ENCODE peak calls at places on chromosomes 7 and 10, in four cellular contexts. H, R, Q and S are unnamed samples.

GRCh38 chr10:90589825-90590224 is 268.0 kb downstream of the HTR7 start:
- DNase-seq in H (no peak), R (no peak), Q (no peak), S (no peak)

GRCh38 chr10:132465193-132465888 is 68.3 kb downstream of the PWWP2B start:
- DNase-seq in H (peak), R (peak), Q (no peak), S (no peak)

GRCh38 chr7:44145969-44146897 is 5.1 kb upstream of the MYL7 start:
- DNase-seq in Q (no peak), H (peak), R (peak), S (no peak)

GRCh38 chr10:78925800-78926319 is 142.9 kb upstream of the ZMIZ1 start:
- DNase-seq in Q (no peak), H (no peak), R (peak), S (no peak)

GRCh38 chr10:111998728-111999127 is 184.8 kb downstream of the GPAM start:
- DNase-seq in R (no peak), H (no peak), Q (no peak), S (no peak)

GRCh38 chr7:151801782-151802468 is 75.0 kb downstream of the PRKAG2 start:
- DNase-seq in Q (no peak), R (no peak), H (no peak), S (peak)

GRCh38 chr10:11162828-11163599 is 145.3 kb downstream of the CELF2 start:
- DNase-seq in H (no peak), Q (peak), R (no peak), S (no peak)

GRCh38 chr10:99276848-99277486 is 41.3 kb upstream of the HPSE2 start:
- DNase-seq in Q (no peak), R (peak), H (no peak), S (peak)

GRCh38 chr7:79282882-79283602 is 170.4 kb downstream of the MAGI2 start:
- DNase-seq in R (no peak), H (no peak), Q (no peak), S (peak)

GRCh38 chr7:40009301-40009700 is 59.2 kb downstream of the CDK13 start:
- DNase-seq in Q (no peak), R (no peak), H (no peak), S (no peak)

GRCh38 chr10:4280481-4281206 is 495.6 kb upstream of the KLF6 start:
- DNase-seq in Q (no peak), H (no peak), R (no peak), S (no peak)

GRCh38 chr7:10940748-10941358 is 32.8 kb upstream of the PHF14 start:
- DNase-seq in Q (no peak), R (no peak), H (no peak), S (no peak)

GRCh38 chr7:26624839-26625238 is 239.6 kb downstream of the SKAP2 start:
- DNase-seq in Q (no peak), R (no peak), H (no peak), S (no peak)

GRCh38 chr10:10782603-10783002 is 235.1 kb upstream of the CELF2 start:
- DNase-seq in R (no peak), H (no peak), Q (no peak), S (no peak)

GRCh38 chr7:137930616-137931015 is 71.3 kb downstream of the CREB3L2 start:
- DNase-seq in Q (no peak), R (no peak), H (no peak), S (no peak)

GRCh38 chr10:3729397-3729796 is 55.6 kb downstream of the KLF6 start:
- DNase-seq in H (no peak), Q (no peak), R (no peak), S (no peak)

DNA sequence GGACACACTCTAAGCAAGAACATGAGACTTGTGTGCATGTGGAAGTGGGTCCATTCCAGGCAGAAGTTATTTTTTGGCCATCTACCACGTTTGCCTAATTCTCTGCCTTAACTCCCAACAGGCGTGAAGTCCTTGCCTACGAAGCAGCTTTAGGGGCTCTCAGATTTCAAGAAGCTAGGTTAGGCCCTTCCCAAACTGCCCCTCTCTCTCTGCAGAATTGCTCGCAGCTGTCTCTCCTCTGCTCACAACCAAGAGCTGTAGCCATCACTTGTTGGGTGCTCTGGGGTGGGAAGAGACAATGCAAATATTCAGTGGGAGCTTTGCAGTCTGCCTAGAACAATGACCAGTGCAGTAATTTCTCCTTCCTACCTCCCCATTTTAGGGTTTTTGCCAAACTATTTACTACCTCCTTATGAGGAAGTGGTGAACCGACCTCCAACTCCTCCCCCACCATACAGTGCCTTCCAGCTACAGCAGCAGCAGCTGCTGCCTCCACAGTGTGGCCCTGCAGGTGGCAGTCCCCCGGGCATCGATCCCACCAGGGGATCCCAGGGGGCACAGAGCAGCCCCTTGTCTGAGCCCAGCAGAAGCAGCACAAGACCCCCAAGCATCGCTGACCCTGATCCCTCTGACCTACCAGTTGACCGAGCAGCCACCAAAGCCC is 24.9 kb downstream of the CYP17A1 start:
- DNase-seq in R (no peak), H (no peak), Q (no peak), S (no peak)
- TF ChIP-seq ETV6 in R (no peak), H (no peak), Q (no peak), S (no peak)

GRCh38 chr7:3109516-3109915 is 65.8 kb upstream of the CARD11 start:
- DNase-seq in Q (no peak), H (no peak), R (no peak), S (no peak)
- TF ChIP-seq ETV6 in Q (no peak), H (no peak), R (no peak), S (no peak)

GRCh38 chr7:2525931-2526630 is 6.5 kb downstream of the LFNG start:
- DNase-seq in R (no peak), H (no peak), Q (no peak), S (no peak)

GRCh38 chr7:2526659-2527504 is 7.3 kb downstream of the LFNG start:
- DNase-seq in H (no peak), Q (no peak), R (no peak), S (no peak)

GRCh38 chr7:2524808-2525140 is 5.2 kb downstream of the LFNG start:
- DNase-seq in R (no peak), H (peak), Q (no peak), S (no peak)

GRCh38 chr7:2523941-2524807 is 4.6 kb downstream of the LFNG start:
- DNase-seq in R (peak), Q (no peak), H (peak), S (peak)

DNA sequence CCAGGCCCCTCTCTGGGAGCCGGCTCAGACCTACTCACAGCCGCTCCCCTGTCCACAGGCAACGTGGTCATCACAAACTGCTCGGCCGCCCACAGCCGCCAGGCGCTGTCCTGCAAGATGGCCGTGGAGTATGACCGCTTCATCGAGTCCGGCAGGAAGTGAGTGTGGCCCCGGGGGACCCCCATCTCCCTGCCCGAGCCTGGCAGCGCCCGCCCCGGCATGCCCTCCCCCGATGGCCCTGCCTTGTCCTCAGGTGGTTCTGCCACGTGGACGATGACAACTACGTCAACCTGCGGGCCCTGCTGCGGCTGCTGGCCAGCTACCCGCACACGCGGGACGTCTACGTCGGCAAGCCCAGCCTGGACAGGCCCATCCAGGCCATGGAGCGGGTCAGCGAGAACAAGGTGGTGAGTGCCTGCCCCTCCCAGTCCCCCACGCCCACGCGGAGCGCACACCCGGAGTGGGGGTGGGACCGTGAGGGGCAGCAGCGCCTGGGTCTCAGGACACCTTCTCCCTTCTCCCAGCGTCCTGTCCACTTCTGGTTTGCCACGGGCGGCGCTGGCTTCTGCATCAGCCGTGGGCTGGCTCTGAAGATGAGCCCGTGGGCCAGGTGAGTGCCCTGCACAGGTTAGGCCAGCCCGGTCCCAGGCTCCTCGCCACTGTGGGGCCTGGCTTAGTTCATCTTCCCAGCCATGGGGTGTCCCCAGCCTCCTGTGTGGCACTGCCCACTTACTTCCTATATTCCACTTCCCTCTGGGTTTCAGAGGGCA is 5.8 kb downstream of the LFNG start:
- DNase-seq in Q (no peak), H (no peak), R (peak), S (no peak)
- TF ChIP-seq ETV6 in Q (no peak), H (no peak), R (no peak), S (no peak)

DNA sequence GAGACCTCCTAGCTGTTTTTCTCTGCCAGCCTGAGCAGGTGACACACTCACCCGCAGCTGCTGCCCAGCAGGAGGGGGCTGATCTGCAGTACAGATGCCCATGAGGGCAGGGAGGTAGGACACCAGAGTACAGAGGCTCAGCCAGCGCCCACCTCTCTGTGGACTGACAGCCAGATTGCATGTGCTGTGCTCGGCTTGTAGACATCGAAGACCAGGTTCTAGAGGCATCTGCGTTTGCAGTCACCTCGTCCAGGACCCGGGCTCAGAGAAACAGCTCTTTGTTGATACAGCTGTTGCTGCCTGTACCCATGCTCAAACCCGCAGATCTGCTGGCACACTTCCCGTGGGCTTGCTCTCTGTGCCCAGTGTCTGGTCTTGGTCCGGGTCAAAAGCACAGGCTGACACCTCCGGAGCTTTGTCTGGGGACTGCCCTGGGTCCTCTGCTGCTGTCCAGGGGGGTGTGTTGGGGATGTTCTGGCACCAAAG is 224.7 kb downstream of the GLRX3 start:
- DNase-seq in Q (no peak), R (no peak), H (no peak), S (no peak)
- TF ChIP-seq ETV6 in Q (no peak), R (no peak), H (no peak), S (no peak)

GRCh38 chr10:75294866-75295692 is 59.3 kb upstream of the COMTD1 start:
- DNase-seq in R (peak), Q (no peak), H (peak), S (peak)
- TF ChIP-seq ETV6 in R (peak), Q (no peak), H (no peak), S (no peak)